ENCODE peak calls at places on chromosomes 1 and 21, in five cellular contexts. G is left ventricle myocardium inferior, F is ovary, I is GM12865, T is MM.1S. R is an unnamed sample.

GRCh38 chr1:70085451-70085850 is 119.9 kb downstream of the LRRC40 start:
- DNase-seq in G (no peak), F (no peak), I (no peak), T (no peak), R (no peak)

GRCh38 chr1:158067651-158068050 is 74.2 kb downstream of the KIRREL1 start:
- DNase-seq in G (no peak), F (no peak), I (no peak), T (no peak), R (no peak)

GRCh38 chr1:94590203-94591137 is 48.9 kb upstream of the F3 start:
- DNase-seq in G (no peak), F (peak; percentile 38), I (no peak), T (no peak), R (no peak)

GRCh38 chr1:6033986-6034749 is 11.5 kb upstream of the KCNAB2 start:
- DNase-seq in G (peak; percentile 38), F (no peak), I (peak; percentile 43), T (no peak), R (no peak)

GRCh38 chr1:3323791-3324703 is 130.4 kb upstream of the ARHGEF16 start:
- DNase-seq in G (no peak), F (no peak), I (no peak), T (no peak), R (no peak)

GRCh38 chr1:9589144-9589718 is 520 bp downstream of the TMEM201 start:
- DNase-seq in G (no peak), F (peak; percentile 42), I (peak; percentile 52), T (peak; percentile 51), R (no peak)

GRCh38 chr1:31410871-31411270 is 2.1 kb upstream of the SERINC2 start:
- DNase-seq in G (no peak), F (no peak), I (no peak), T (no peak), R (no peak)

GRCh38 chr21:43907751-43908150 is 42.7 kb downstream of the AGPAT3 start:
- DNase-seq in G (no peak), F (no peak), I (no peak), T (no peak), R (peak; percentile 15)

GRCh38 chr1:160070243-160071163 is 543 bp upstream of the KCNJ10 start:
- DNase-seq in G (peak; percentile 79), F (peak; percentile 66), I (peak; percentile 53), T (peak; percentile 65), R (peak; percentile 77)

GRCh38 chr1:149879556-149879955 is 19.8 kb upstream of the BOLA1 start:
- DNase-seq in G (no peak), F (no peak), I (no peak), T (no peak), R (no peak)

GRCh38 chr1:92502247-92502646 is 15.5 kb upstream of the GFI1 start:
- DNase-seq in G (no peak), F (no peak), I (peak; percentile 49), T (peak; percentile 75), R (no peak)

GRCh38 chr1:35557611-35558373 is at the start of gene NCDN:
- DNase-seq in G (peak; percentile 98), F (peak; percentile 95), I (peak; percentile 99), T (peak; percentile 97), R (peak; percentile 97)

GRCh38 chr1:178196631-178197030 is 102.7 kb downstream of the RASAL2 start:
- DNase-seq in G (no peak), F (no peak), I (no peak), T (no peak), R (no peak)

GRCh38 chr1:203528098-203528497 is 34.1 kb downstream of the OPTC start:
- DNase-seq in G (no peak), F (no peak), I (no peak), T (no peak), R (no peak)

GRCh38 chr1:25472494-25472893 is 41.8 kb downstream of the MACO1 start:
- DNase-seq in G (no peak), F (no peak), I (peak; percentile 42), T (peak; percentile 80), R (no peak)

GRCh38 chr1:24786191-24786590 is 40.9 kb downstream of the CLIC4 start:
- DNase-seq in G (no peak), F (no peak), I (no peak), T (no peak), R (no peak)

GRCh38 chr1:243924188-243924587 is 74.1 kb upstream of the AKT3 start:
- DNase-seq in G (no peak), F (no peak), I (no peak), T (no peak), R (no peak)

GRCh38 chr21:16330340-16331319 is 600.8 kb downstream of the USP25 start:
- DNase-seq in G (no peak), F (no peak), I (peak; percentile 49), T (peak; percentile 73), R (peak; percentile 12)

GRCh38 chr1:186503210-186503609 is 42.3 kb upstream of the PDC start:
- DNase-seq in G (no peak), F (no peak), I (no peak), T (no peak), R (no peak)

GRCh38 chr1:207025144-207025880 is 7.2 kb downstream of the C1orf116 start:
- DNase-seq in G (peak; percentile 24), F (no peak), I (no peak), T (no peak), R (no peak)

DNA sequence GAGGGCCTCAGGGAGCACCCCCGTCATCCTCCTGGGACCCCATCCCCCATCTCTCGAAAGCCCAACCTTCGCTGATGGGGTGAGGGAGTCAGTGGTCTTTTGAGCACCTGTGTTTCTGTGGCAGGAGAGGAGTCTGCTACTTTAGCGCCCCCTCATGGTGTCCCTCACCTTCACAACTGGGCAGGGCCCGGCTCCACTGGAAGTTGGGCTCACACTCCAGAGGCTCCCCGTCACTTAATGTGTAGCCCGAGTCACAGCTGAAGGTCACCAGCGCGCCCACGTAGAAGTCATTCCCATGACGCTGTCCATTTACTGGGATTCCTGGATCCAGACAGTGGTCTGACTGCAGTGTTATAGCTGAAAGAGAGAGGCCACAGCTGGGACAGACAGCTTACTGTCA is 139.5 kb upstream of the HMGB4 start:
- DNase-seq in G (no peak), F (no peak), I (no peak), T (no peak), R (no peak)
- TF ChIP-seq CTCF in G (no peak), F (no peak), I (no peak), T (no peak), R (no peak)

GRCh38 chr1:147390185-147390542 is 147.7 kb downstream of the CHD1L start:
- DNase-seq in G (no peak), F (no peak), I (no peak), T (no peak), R (no peak)
- TF ChIP-seq CTCF in G (no peak), F (no peak), I (no peak), T (no peak), R (no peak)

GRCh38 chr1:19395678-19396192 is 83.6 kb downstream of the SLC66A1 start:
- DNase-seq in G (no peak), F (no peak), I (no peak), T (no peak), R (no peak)
- TF ChIP-seq CTCF in G (no peak), F (no peak), I (no peak), T (no peak), R (no peak)

GRCh38 chr21:41745971-41746743 is 20.7 kb downstream of the RIPK4 start:
- DNase-seq in G (no peak), F (no peak), I (no peak), T (no peak), R (no peak)
- TF ChIP-seq CTCF in G (no peak), F (no peak), I (no peak), T (peak; percentile 33), R (no peak)

GRCh38 chr1:54356680-54357147 is 49.5 kb downstream of the SSBP3 start:
- DNase-seq in G (no peak), F (no peak), I (peak; percentile 70), T (no peak), R (peak; percentile 68)
- TF ChIP-seq CTCF in G (no peak), F (no peak), I (peak; percentile 16), T (no peak), R (no peak)

DNA sequence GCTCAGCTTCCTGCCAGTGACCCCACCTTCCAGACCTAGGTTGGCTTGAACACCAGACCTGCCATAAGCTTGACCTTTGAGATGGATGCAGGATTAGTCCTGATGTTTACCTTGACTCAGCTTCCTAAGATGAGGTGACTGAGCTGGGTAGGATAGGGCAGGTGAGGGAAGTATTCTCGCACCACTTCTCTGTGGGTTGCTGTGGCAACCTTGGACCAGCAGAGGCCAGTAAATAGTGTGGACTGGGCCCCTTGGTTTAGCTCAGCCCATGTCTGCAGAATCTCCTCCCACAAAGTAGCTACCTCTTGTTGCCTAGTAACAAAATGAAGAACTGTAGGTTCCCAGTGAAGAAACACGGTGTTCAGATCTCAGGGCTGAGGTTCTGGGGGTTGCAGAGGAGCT is 8.4 kb downstream of the RPS6KA1 start:
- DNase-seq in G (no peak), F (no peak), I (peak; percentile 63), T (peak; percentile 46), R (peak; percentile 76)
- TF ChIP-seq CTCF in G (peak; percentile 10), F (no peak), I (peak; percentile 19), T (peak; percentile 52), R (peak; percentile 50)

R was measured in GM13976.